ENCODE peak calls at places on chromosomes 11 and 22, in four cellular contexts. One of them, this sample, is unnamed.

GRCh38 chr11:6357222-6357621 is 33.1 kb upstream of the SMPD1 start:
- DNase-seq in heart right ventricle: peak
- DNase-seq in GM03348: peak
- DNase-seq in A172: peak
- DNase-seq in this sample: peak

GRCh38 chr11:19711911-19712280 is 741 bp upstream of the NAV2 start:
- DNase-seq in heart right ventricle: no peak
- DNase-seq in GM03348: no peak
- DNase-seq in A172: no peak
- DNase-seq in this sample: no peak

GRCh38 chr11:134371436-134372185 is 39.8 kb downstream of the GLB1L2 start:
- DNase-seq in heart right ventricle: no peak
- DNase-seq in GM03348: no peak
- DNase-seq in A172: no peak
- DNase-seq in this sample: no peak

GRCh38 chr11:56889986-56890385 is 98.7 kb upstream of the OR5AK2 start:
- DNase-seq in heart right ventricle: no peak
- DNase-seq in GM03348: no peak
- DNase-seq in A172: no peak
- DNase-seq in this sample: no peak

GRCh38 chr11:1920128-1920908 is 815 bp downstream of the TNNT3 start:
- DNase-seq in heart right ventricle: no peak
- DNase-seq in GM03348: peak
- DNase-seq in A172: no peak
- DNase-seq in this sample: no peak

GRCh38 chr11:46529086-46529905 is 64.5 kb downstream of the AMBRA1 start:
- DNase-seq in heart right ventricle: peak
- DNase-seq in GM03348: peak
- DNase-seq in A172: peak
- DNase-seq in this sample: peak

GRCh38 chr11:100827934-100828661 is 141.0 kb downstream of the ARHGAP42 start:
- DNase-seq in heart right ventricle: no peak
- DNase-seq in GM03348: no peak
- DNase-seq in A172: peak
- DNase-seq in this sample: peak

GRCh38 chr22:45329536-45329936 is 19.8 kb downstream of the FAM118A start:
- DNase-seq in heart right ventricle: peak
- DNase-seq in GM03348: no peak
- DNase-seq in A172: no peak
- DNase-seq in this sample: no peak

GRCh38 chr11:112024178-112024777 is 930 bp upstream of the DLAT start:
- DNase-seq in heart right ventricle: no peak
- DNase-seq in GM03348: no peak
- DNase-seq in A172: no peak
- DNase-seq in this sample: no peak

GRCh38 chr22:36029406-36029755 is 757 bp upstream of the RBFOX2 start:
- DNase-seq in heart right ventricle: no peak
- DNase-seq in GM03348: no peak
- DNase-seq in A172: no peak
- DNase-seq in this sample: no peak

GRCh38 chr22:46089426-46090041 is 60.8 kb upstream of the PPARA start:
- DNase-seq in heart right ventricle: peak
- DNase-seq in GM03348: no peak
- DNase-seq in A172: no peak
- DNase-seq in this sample: no peak

GRCh38 chr11:61587541-61587941 is 6.7 kb upstream of the SYT7 start:
- DNase-seq in heart right ventricle: peak
- DNase-seq in GM03348: peak
- DNase-seq in A172: no peak
- DNase-seq in this sample: peak

GRCh38 chr22:49703391-49703926 is 124.2 kb downstream of the BRD1 start:
- DNase-seq in heart right ventricle: no peak
- DNase-seq in GM03348: no peak
- DNase-seq in A172: no peak
- DNase-seq in this sample: no peak

GRCh38 chr11:75242722-75243600 is 2.4 kb downstream of the TPBGL start:
- DNase-seq in heart right ventricle: no peak
- DNase-seq in GM03348: no peak
- DNase-seq in A172: no peak
- DNase-seq in this sample: no peak

GRCh38 chr11:42727879-42728278 is 583.9 kb upstream of the API5 start:
- DNase-seq in heart right ventricle: no peak
- DNase-seq in GM03348: no peak
- DNase-seq in A172: no peak
- DNase-seq in this sample: no peak

GRCh38 chr22:31337178-31337577 is 9.0 kb downstream of the PATZ1 start:
- DNase-seq in heart right ventricle: no peak
- DNase-seq in GM03348: no peak
- DNase-seq in A172: no peak
- DNase-seq in this sample: no peak

GRCh38 chr11:85863855-85864254 is 8.7 kb downstream of the CCDC83 start:
- DNase-seq in heart right ventricle: no peak
- DNase-seq in GM03348: no peak
- DNase-seq in A172: no peak
- DNase-seq in this sample: no peak

GRCh38 chr11:8354622-8355417 is 91.1 kb upstream of the LMO1 start:
- DNase-seq in heart right ventricle: no peak
- DNase-seq in GM03348: no peak
- DNase-seq in A172: no peak
- DNase-seq in this sample: peak

GRCh38 chr11:94203070-94203469 is 74.4 kb downstream of the PANX1 start:
- DNase-seq in heart right ventricle: no peak
- DNase-seq in GM03348: no peak
- DNase-seq in A172: no peak
- DNase-seq in this sample: no peak

GRCh38 chr22:38828191-38828590 is 15.6 kb downstream of the NPTXR start:
- DNase-seq in heart right ventricle: no peak
- DNase-seq in GM03348: no peak
- DNase-seq in A172: no peak
- DNase-seq in this sample: no peak

GRCh38 chr11:1073261-1073724 is 1.4 kb upstream of the MUC2 start:
- DNase-seq in heart right ventricle: peak
- DNase-seq in GM03348: peak
- DNase-seq in A172: peak
- DNase-seq in this sample: peak

GRCh38 chr11:109612481-109612880 is 190.5 kb downstream of the C11orf87 start:
- DNase-seq in heart right ventricle: no peak
- DNase-seq in GM03348: no peak
- DNase-seq in A172: no peak
- DNase-seq in this sample: no peak

GRCh38 chr11:67302571-67303131 is 679 bp upstream of the SSH3 start:
- DNase-seq in heart right ventricle: peak
- DNase-seq in GM03348: peak
- DNase-seq in A172: no peak
- DNase-seq in this sample: peak

GRCh38 chr11:14124345-14124744 is 161.8 kb downstream of the SPON1 start:
- DNase-seq in heart right ventricle: no peak
- DNase-seq in GM03348: no peak
- DNase-seq in A172: no peak
- DNase-seq in this sample: no peak

GRCh38 chr11:748007-748359 is 719 bp downstream of the TALDO1 start:
- DNase-seq in heart right ventricle: no peak
- DNase-seq in GM03348: peak
- DNase-seq in A172: peak
- DNase-seq in this sample: no peak

GRCh38 chr11:92711913-92712312 is 257.5 kb upstream of the MTNR1B start:
- DNase-seq in heart right ventricle: no peak
- DNase-seq in GM03348: peak
- DNase-seq in A172: no peak
- DNase-seq in this sample: no peak

GRCh38 chr11:114275295-114275694 is 20.9 kb upstream of the NNMT start:
- DNase-seq in heart right ventricle: peak
- DNase-seq in GM03348: no peak
- DNase-seq in A172: no peak
- DNase-seq in this sample: no peak

GRCh38 chr11:122700676-122701075 is 45.2 kb downstream of the UBASH3B start:
- DNase-seq in heart right ventricle: no peak
- DNase-seq in GM03348: no peak
- DNase-seq in A172: no peak
- DNase-seq in this sample: no peak

GRCh38 chr11:134266841-134267251 is 9.3 kb upstream of the GLB1L3 start:
- DNase-seq in heart right ventricle: no peak
- DNase-seq in GM03348: peak
- DNase-seq in A172: peak
- DNase-seq in this sample: peak

GRCh38 chr22:25598609-25599008 is 34.1 kb downstream of the GRK3 start:
- DNase-seq in heart right ventricle: no peak
- DNase-seq in GM03348: no peak
- DNase-seq in A172: no peak
- DNase-seq in this sample: no peak

GRCh38 chr11:119758291-119758690 is 29.3 kb upstream of the NECTIN1 start:
- DNase-seq in heart right ventricle: no peak
- DNase-seq in GM03348: peak
- DNase-seq in A172: no peak
- DNase-seq in this sample: no peak

GRCh38 chr11:3087821-3088800 is 30.9 kb upstream of the CARS1 start:
- DNase-seq in heart right ventricle: no peak
- DNase-seq in GM03348: peak
- DNase-seq in A172: peak
- DNase-seq in this sample: peak